ENCODE peak calls at places on chromosomes 4 and X, in nine cellular contexts. M, U, F, N, I, Q, E, W and O are unnamed samples.

GRCh38 chrX:128929281-128930057 is 593.8 kb downstream of the SMARCA1 start:
- DNase-seq in Q (no peak), I (peak; percentile 86), E (no peak), W (peak; percentile 37), M (no peak), N (no peak), F (no peak), U (no peak), O (no peak)

GRCh38 chr4:99207069-99207743 is 11.8 kb downstream of the ADH6 start:
- DNase-seq in F (no peak), N (no peak), U (no peak), Q (no peak), I (no peak), W (no peak), M (no peak), E (no peak), O (no peak)

GRCh38 chrX:21176927-21177571 is 197.2 kb upstream of the CNKSR2 start:
- DNase-seq in M (no peak), W (no peak), E (no peak), I (no peak), F (no peak), Q (no peak), U (no peak), N (no peak), O (no peak)

GRCh38 chr4:33340168-33340567 is 2620.0 kb downstream of the PCDH7 start:
- DNase-seq in F (no peak), M (no peak), N (no peak), W (no peak), Q (no peak), I (no peak), E (no peak), U (no peak), O (no peak)

GRCh38 chr4:26141916-26142638 is 178.7 kb upstream of the RBPJ start:
- DNase-seq in I (no peak), U (peak; percentile 90), E (no peak), N (peak; percentile 21), W (no peak), Q (no peak), M (no peak), F (peak; percentile 19), O (no peak)

GRCh38 chr4:79050521-79050880 is 111.3 kb upstream of the PAQR3 start:
- DNase-seq in U (no peak), F (no peak), M (no peak), Q (no peak), W (peak; percentile 18), N (no peak), E (no peak), I (no peak), O (no peak)

GRCh38 chrX:25052798-25053534 is 37.2 kb upstream of the ARX start:
- DNase-seq in U (no peak), W (no peak), Q (no peak), E (no peak), M (no peak), F (no peak), N (no peak), I (no peak), O (no peak)

GRCh38 chr4:129352480-129352879 is 256.5 kb downstream of the C4orf33 start:
- DNase-seq in N (no peak), W (no peak), M (no peak), E (no peak), U (no peak), Q (no peak), F (no peak), I (no peak), O (no peak)

GRCh38 chrX:132694331-132694823 is 205.5 kb upstream of the MBNL3 start:
- DNase-seq in F (no peak), I (no peak), U (no peak), Q (no peak), W (no peak), M (no peak), E (no peak), N (no peak), O (no peak)

GRCh38 chrX:150940844-150941495 is 42.2 kb upstream of the HMGB3 start:
- DNase-seq in N (no peak), W (no peak), Q (no peak), U (no peak), F (no peak), M (no peak), I (no peak), E (peak; percentile 58), O (no peak)

GRCh38 chr4:32680946-32681345 is 1960.8 kb downstream of the PCDH7 start:
- DNase-seq in U (no peak), E (no peak), F (no peak), Q (no peak), W (no peak), M (no peak), N (no peak), I (no peak), O (no peak)

GRCh38 chr4:183438458-183439113 is 5.8 kb upstream of the CDKN2AIP start:
- DNase-seq in Q (no peak), U (no peak), M (no peak), I (peak; percentile 70), N (no peak), E (no peak), F (no peak), W (peak; percentile 68), O (no peak)

GRCh38 chr4:85901500-85901899 is 426.6 kb downstream of the ARHGAP24 start:
- DNase-seq in N (no peak), I (no peak), U (no peak), F (no peak), M (no peak), Q (no peak), E (no peak), W (no peak), O (no peak)

DNA sequence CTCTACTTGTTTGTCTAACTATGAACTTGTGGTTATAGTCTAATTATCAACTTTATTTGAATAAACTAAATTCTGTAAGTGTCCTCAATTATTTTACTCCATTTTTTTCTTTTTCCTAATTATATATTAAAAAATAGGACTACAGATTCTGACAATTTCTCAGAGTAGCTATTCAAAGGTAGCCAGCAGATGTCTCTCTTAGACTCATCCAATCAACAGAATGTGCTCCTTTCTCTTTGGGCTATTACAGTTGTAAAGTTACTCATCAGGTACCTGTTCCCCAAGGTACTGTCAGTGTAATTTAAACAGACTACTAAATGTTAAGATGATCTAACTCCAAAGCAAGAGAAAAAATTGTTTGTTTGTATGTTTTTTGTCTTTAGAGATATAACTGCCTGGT is 248.6 kb downstream of the PCDH18 start:
- DNase-seq in Q (no peak), F (no peak), I (no peak), N (no peak), M (peak; percentile 12), W (no peak), U (no peak), E (no peak), O (no peak)
- TF ChIP-seq CTCF in Q (no peak), F (no peak), I (no peak), N (peak; percentile 14), M (peak; percentile 54), W (no peak), U (peak; percentile 29), E (peak; percentile 83), O (no peak)

DNA sequence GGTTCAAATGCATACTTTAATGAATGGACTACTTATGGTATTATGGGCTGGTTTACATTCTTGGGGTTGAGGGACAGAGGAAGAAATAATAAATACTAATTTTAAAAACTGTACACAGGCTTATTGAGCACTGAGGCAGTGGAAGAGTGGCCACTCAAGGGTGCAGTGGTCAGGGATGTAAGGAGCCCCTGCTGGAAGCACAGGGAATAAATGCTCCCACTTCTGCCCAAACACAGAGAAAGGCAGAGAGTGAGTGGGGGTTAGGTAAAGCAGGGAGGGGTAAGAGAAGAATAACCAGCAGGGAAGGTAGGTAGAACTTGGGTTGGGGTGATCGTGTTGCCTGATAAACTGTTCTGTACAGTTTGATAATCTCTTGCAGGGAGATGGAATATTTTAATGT is 60.0 kb downstream of the GAB1 start:
- DNase-seq in Q (no peak), W (no peak), M (no peak), U (no peak), E (no peak), F (no peak), I (no peak), N (no peak), O (no peak)
- TF ChIP-seq CTCF in Q (no peak), W (no peak), M (peak; percentile 12), U (no peak), E (peak; percentile 31), F (no peak), I (no peak), N (no peak), O (no peak)

GRCh38 chrX:50680990-50681389 is 133.0 kb downstream of the SHROOM4 start:
- DNase-seq in N (no peak), I (no peak), E (no peak), W (no peak), U (no peak), F (no peak), Q (no peak), M (no peak), O (no peak)
- TF ChIP-seq CTCF in N (peak; percentile 58), I (no peak), E (peak; percentile 39), W (no peak), U (no peak), F (no peak), Q (no peak), M (peak; percentile 52), O (no peak)

GRCh38 chrX:134191276-134191675 is 45.7 kb upstream of the CCDC160 start:
- DNase-seq in M (no peak), N (no peak), I (no peak), U (no peak), W (no peak), E (no peak), F (no peak), Q (no peak), O (no peak)

GRCh38 chrX:134183665-134184064 is 53.3 kb upstream of the CCDC160 start:
- DNase-seq in I (no peak), N (no peak), M (no peak), Q (no peak), F (no peak), U (no peak), W (no peak), E (no peak), O (no peak)

GRCh38 chrX:134184936-134185335 is 52.0 kb upstream of the CCDC160 start:
- DNase-seq in E (no peak), W (no peak), M (no peak), Q (no peak), I (no peak), F (no peak), N (no peak), U (no peak), O (no peak)

GRCh38 chrX:134181261-134181660 is 55.7 kb upstream of the CCDC160 start:
- DNase-seq in E (no peak), N (no peak), U (no peak), W (no peak), I (no peak), M (no peak), F (no peak), Q (no peak), O (no peak)

DNA sequence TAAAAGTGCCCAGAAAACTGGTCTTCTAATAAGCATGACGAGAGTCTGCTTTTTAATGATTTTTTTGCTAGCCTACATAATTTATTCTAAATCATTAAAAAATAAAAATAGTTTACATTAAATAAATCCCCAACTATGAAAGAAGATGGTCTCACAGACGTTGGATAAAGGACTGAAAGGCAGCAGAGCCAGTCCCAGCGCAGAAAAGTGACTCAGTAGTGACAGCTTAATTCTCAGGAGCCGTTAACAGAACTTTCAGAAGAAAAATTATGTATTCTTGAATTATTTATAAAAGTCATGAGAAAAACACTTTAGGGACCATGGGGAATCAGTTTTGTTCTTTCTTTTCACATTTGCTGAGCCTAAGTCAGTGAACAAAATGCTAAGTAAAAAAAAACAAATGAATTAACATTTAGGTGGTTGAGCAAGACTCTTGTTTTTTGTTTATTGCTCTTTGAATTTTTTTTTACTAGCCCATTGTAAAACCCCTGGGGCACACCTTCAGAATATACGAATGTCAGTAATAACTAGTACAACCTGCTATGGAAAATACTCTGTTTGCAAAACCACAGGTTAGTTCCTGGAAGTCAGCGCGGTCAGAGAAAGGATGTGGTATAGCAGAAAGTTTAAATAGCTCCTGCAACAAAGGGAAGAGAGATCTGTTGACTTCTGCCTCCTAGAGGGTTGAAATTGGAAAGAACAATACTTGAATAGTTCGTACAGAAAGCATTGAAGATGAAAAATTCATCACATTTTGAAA is 50.4 kb upstream of the CCDC160 start:
- DNase-seq in N (no peak), Q (peak; percentile 14), U (no peak), M (peak; percentile 25), I (no peak), E (no peak), W (no peak), F (peak; percentile 48), O (no peak)
- TF ChIP-seq CTCF in N (no peak), Q (no peak), U (no peak), M (no peak), I (no peak), E (peak; percentile 24), W (no peak), F (no peak), O (no peak)